ENCODE peak calls at places on chromosome 18, in five cellular contexts. A is brain microvascular endothelial cell, N is germinal center, E is cardiac muscle cell, V is GM12878. J is an unnamed sample.
A peak's percentile ranks its signal among the peaks of the same experiment; 100 is the strongest.

GRCh38 chr18:48997985-48998831 is 47.4 kb upstream of the SMAD7 start:
- DNase-seq in A (peak; percentile 99), N (no peak), E (peak; percentile 92), V (no peak), J (peak; percentile 75)

GRCh38 chr18:35142270-35142605 is 98.6 kb upstream of the ZNF397 start:
- DNase-seq in A (no peak), N (no peak), E (no peak), V (no peak), J (no peak)

GRCh38 chr18:45590060-45590537 is 25.2 kb upstream of the SLC14A2 start:
- DNase-seq in A (no peak), N (no peak), E (peak; percentile 43), V (no peak), J (no peak)

GRCh38 chr18:36130039-36130831 is 536 bp downstream of the ELP2 start:
- DNase-seq in A (no peak), N (no peak), E (no peak), V (no peak), J (no peak)

GRCh38 chr18:8298186-8298585 is 311.1 kb upstream of the RAB12 start:
- DNase-seq in A (peak; percentile 38), N (no peak), E (no peak), V (no peak), J (no peak)

GRCh38 chr18:46224181-46224775 is 120.1 kb downstream of the HAUS1 start:
- DNase-seq in A (no peak), N (no peak), E (no peak), V (no peak), J (no peak)

GRCh38 chr18:77866309-77866708 is 616.7 kb downstream of the GALR1 start:
- DNase-seq in A (no peak), N (no peak), E (no peak), V (no peak), J (no peak)

GRCh38 chr18:457533-457932 is 43.0 kb downstream of the COLEC12 start:
- DNase-seq in A (no peak), N (no peak), E (peak; percentile 83), V (no peak), J (no peak)

GRCh38 chr18:14978962-14979535 is 231.1 kb downstream of the ANKRD30B start:
- DNase-seq in A (no peak), N (no peak), E (no peak), V (no peak), J (peak; percentile 42)